ENCODE peak calls at places on chromosomes 1 and 21, in ten cellular contexts. Z is colonic mucosa; F is astrocyte of the spinal cord; J is heart left ventricle; R is HFF-Myc; U is iPS DF 6.9; A is suprapubic skin; G is CD8-positive, alpha-beta memory T cell; K is GM06990; P is AG04450. D is an unnamed sample.

GRCh38 chr1:41471658-41472057 is 12.8 kb downstream of the EDN2 start:
- DNase-seq in A (no peak), R (no peak), J (no peak), G (no peak), P (no peak), F (no peak), U (no peak), Z (no peak), K (no peak), D (no peak)

GRCh38 chr1:174534789-174535188 is 87.0 kb downstream of the GPR52 start:
- DNase-seq in F (peak), J (no peak), A (no peak), U (no peak), Z (no peak), R (no peak), G (no peak), P (peak), K (no peak), D (no peak)

GRCh38 chr1:177969109-177969508 is 749 bp downstream of the SEC16B start:
- DNase-seq in U (no peak), A (no peak), G (no peak), R (no peak), Z (no peak), F (no peak), K (no peak), J (peak), P (no peak), D (no peak)

GRCh38 chr1:242890211-242890741 is 364.8 kb downstream of the CEP170 start:
- DNase-seq in K (no peak), A (no peak), F (peak), U (peak), Z (no peak), J (no peak), P (no peak), R (no peak), G (no peak), D (peak)

GRCh38 chr1:70090875-70091274 is 114.5 kb downstream of the LRRC40 start:
- DNase-seq in K (no peak), F (peak), R (peak), J (no peak), Z (no peak), P (peak), U (no peak), A (no peak), G (no peak), D (no peak)

GRCh38 chr1:154404984-154405761 is at the start of gene IL6R:
- DNase-seq in A (peak), Z (peak), R (peak), F (peak), K (peak), P (peak), G (peak), J (peak), U (no peak), D (peak)

GRCh38 chr21:46173573-46173972 is 10.7 kb downstream of the SPATC1L start:
- DNase-seq in A (peak), G (no peak), F (no peak), U (no peak), R (no peak), P (no peak), K (no peak), J (no peak), Z (no peak), D (no peak)

GRCh38 chr1:80922906-80923305 is 877.8 kb upstream of the ADGRL2 start:
- DNase-seq in G (no peak), Z (no peak), R (no peak), K (no peak), F (no peak), P (no peak), J (no peak), U (no peak), A (no peak), D (no peak)

GRCh38 chr1:155219592-155220031 is 11.1 kb downstream of the MTX1 start:
- DNase-seq in J (no peak), K (no peak), P (no peak), A (no peak), G (no peak), Z (peak), F (no peak), U (no peak), R (no peak), D (no peak)

GRCh38 chr1:30719406-30720270 is 3.7 kb downstream of the MATN1 start:
- DNase-seq in Z (no peak), A (no peak), G (no peak), J (peak), U (peak), P (no peak), R (no peak), K (no peak), F (no peak), D (no peak)

GRCh38 chr1:200916152-200916551 is 21.5 kb downstream of the INAVA start:
- DNase-seq in K (no peak), A (no peak), Z (no peak), P (no peak), R (no peak), F (no peak), J (no peak), U (peak), G (no peak), D (no peak)

GRCh38 chr21:36735724-36736310 is 36.9 kb downstream of the SIM2 start:
- DNase-seq in R (no peak), A (no peak), G (no peak), U (no peak), P (no peak), F (no peak), Z (no peak), J (no peak), K (no peak), D (no peak)

GRCh38 chr21:38352536-38353219 is 95.9 kb downstream of the KCNJ15 start:
- DNase-seq in P (peak), U (peak), R (peak), G (no peak), F (peak), K (no peak), A (peak), J (no peak), Z (peak), D (peak)

GRCh38 chr1:156546267-156546666 is 26.1 kb downstream of the IQGAP3 start:
- DNase-seq in P (no peak), J (no peak), U (no peak), G (no peak), Z (no peak), R (no peak), F (no peak), K (no peak), A (no peak), D (no peak)

GRCh38 chr1:231991231-231991630 is 364.6 kb downstream of the DISC1 start:
- DNase-seq in P (no peak), R (peak), F (no peak), A (no peak), Z (no peak), U (no peak), G (no peak), K (no peak), J (no peak), D (no peak)

GRCh38 chr1:188027613-188028012 is 1198.9 kb downstream of the PLA2G4A start:
- DNase-seq in F (peak), A (no peak), Z (no peak), G (no peak), J (no peak), P (peak), K (peak), R (peak), U (no peak), D (no peak)

GRCh38 chr1:230869499-230869898 is 1.2 kb upstream of the C1orf198 start:
- DNase-seq in P (no peak), A (no peak), F (peak), G (no peak), J (no peak), K (no peak), U (no peak), R (no peak), Z (no peak), D (no peak)

GRCh38 chr1:171351961-171352360 is 38.0 kb downstream of the FMO4 start:
- DNase-seq in U (no peak), P (no peak), F (no peak), G (no peak), J (no peak), A (no peak), Z (no peak), R (no peak), K (no peak), D (no peak)

GRCh38 chr1:227437495-227438008 is 119.3 kb upstream of the CDC42BPA start:
- DNase-seq in G (no peak), J (no peak), F (peak), R (no peak), A (no peak), U (peak), P (no peak), Z (no peak), K (no peak), D (peak)
- H3K4me3 ChIP-seq in G (no peak), J (no peak), F (peak), R (peak), A (peak), U (no peak), P (peak), Z (peak), K (no peak), D (no peak)

GRCh38 chr1:93349231-93350135 is 3.8 kb downstream of the DR1 start:
- DNase-seq in F (peak), Z (no peak), J (no peak), P (no peak), R (no peak), U (no peak), K (no peak), G (no peak), A (no peak), D (no peak)

GRCh38 chr1:93347319-93347899 is 1.7 kb downstream of the DR1 start:
- DNase-seq in J (no peak), P (no peak), F (no peak), G (no peak), K (no peak), Z (no peak), U (no peak), R (no peak), A (no peak), D (no peak)

GRCh38 chr1:93350322-93350721 is 4.6 kb downstream of the DR1 start:
- DNase-seq in R (no peak), J (no peak), Z (no peak), K (no peak), G (no peak), U (no peak), P (no peak), F (no peak), A (no peak), D (no peak)

GRCh38 chr1:93346472-93346991 is 825 bp downstream of the DR1 start:
- DNase-seq in J (no peak), R (no peak), K (peak), U (no peak), P (no peak), Z (peak), F (peak), G (peak), A (no peak), D (peak)

DNA sequence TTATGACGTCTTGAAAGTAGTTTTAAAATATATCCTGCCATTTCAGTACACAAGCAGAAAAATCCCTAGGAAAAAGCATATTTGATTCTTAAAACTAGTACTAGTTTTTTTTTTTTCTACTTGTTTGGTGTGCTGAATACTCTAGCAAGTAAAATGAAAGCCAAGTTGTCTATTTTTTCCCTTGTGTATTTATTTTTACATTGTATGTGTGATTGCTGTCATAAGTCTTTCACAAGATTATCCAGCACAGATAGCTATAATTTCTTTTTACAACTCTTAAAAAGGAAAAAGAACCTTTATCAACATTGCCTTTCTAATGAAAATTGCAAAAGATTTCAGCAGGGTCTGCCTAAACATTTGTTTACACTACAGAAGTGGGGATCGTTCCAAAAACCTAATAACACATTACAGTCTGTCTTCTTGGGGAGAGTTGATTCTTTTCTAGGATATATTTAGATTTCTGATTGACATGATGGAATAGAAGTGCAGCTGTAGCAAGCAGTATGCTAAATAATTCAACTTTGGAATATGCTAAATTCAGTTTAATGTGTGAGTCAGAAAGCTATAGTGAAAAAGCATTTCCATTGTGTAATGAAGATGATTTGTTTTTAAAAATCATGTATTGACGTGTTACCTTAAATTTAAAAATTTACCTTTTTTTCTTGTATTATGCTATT is 2.5 kb downstream of the DR1 start:
- DNase-seq in R (no peak), K (no peak), G (no peak), A (no peak), U (no peak), J (no peak), F (no peak), P (no peak), Z (no peak), D (no peak)
- H3K4me3 ChIP-seq in R (peak), K (peak), G (peak), A (peak), U (no peak), J (peak), F (peak), P (peak), Z (peak), D (peak)

DNA sequence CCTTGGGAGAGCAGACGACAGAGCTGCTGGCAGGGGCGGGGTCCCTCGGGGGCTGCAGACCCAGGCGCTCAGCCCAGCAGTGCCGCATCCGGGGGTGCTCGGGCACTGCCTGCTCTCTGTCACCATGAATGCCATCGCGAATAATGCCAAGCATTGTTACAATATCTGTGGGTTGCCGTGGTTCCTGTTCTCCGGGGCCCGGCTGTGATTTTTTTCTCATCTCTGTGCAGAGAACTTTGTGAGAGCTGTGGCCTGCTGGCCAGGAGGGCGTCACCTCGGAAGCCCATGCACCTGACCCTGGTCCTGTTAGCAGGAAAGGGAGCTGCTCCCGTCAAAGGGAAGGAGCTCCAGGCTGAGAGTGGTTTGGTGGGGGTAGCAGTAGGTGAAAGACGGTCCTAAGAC is 70.4 kb downstream of the PRDM16 start:
- DNase-seq in J (no peak), P (no peak), A (no peak), Z (no peak), K (no peak), F (no peak), R (no peak), U (no peak), G (no peak), D (no peak)
- H3K4me3 ChIP-seq in J (no peak), P (no peak), A (peak), Z (no peak), K (no peak), F (no peak), R (no peak), U (no peak), G (no peak), D (no peak)

GRCh38 chr1:39691383-39692151 is at the start of gene HPCAL4:
- DNase-seq in A (peak), P (no peak), F (peak), R (peak), Z (peak), K (peak), U (no peak), G (peak), J (peak), D (peak)
- H3K4me3 ChIP-seq in A (peak), P (peak), F (peak), R (peak), Z (peak), K (peak), U (peak), G (peak), J (no peak), D (peak)

DNA sequence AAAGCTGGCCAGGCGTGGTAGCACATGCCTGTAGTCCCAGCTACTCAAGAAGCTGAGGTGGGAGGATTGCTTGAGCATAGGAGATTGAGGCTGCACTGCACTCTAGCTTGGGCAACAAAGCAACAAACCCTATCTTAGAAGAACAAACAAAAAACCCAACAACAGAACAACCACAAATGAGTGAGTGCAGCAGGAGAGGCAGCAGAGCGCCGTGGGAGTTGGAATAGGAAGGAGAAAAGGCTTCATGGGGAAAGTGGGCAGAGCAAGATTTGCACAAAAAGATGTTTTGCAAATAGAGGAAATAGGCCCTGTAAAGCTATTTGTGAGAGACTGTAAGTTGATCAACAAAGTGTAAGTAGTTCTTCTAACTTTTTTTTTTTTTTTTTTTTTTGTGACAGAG is 19.6 kb downstream of the SMAP2 start:
- DNase-seq in Z (no peak), A (no peak), P (no peak), U (no peak), F (no peak), J (no peak), G (no peak), R (no peak), K (no peak), D (no peak)
- H3K4me3 ChIP-seq in Z (no peak), A (no peak), P (no peak), U (no peak), F (no peak), J (no peak), G (no peak), R (no peak), K (no peak), D (peak)

DNA sequence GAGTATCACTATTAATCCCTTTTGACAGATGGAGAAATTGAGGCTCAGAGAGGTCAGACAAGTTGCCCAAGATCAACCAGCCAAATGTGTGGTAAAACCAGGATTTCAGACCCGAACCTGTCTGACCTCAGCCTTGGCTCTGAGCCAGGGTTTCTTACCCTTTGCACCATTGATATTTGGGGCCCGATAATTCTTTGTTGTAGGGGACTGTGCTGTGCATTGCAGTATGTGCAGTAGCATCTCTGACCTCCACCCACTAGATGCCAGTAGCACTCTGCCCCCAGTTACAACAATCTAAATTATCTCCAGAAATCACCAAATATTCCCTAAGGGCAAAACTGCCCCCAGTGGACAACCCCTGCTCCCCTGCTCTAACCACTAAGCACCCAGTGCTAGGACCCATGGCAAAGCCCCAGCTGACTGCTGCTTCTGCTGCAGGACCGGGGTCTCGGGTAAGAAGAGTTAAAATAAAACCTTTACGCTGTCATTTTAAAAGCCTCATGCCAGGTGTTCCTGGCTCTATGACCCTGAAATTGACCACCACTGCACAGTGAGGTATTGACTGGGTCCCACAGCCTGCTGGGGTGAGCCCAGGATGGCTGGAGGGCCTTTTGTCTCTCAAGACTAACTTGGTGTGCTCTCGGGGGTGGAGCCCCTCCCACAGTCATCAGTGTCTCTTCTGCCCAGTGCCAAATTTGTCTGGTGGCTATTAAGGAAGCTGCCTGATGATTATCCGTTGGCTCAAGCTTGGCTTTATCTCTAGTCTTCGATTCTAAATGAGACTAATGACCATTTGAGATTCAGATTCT is 5.6 kb upstream of the MAN1C1 start:
- DNase-seq in P (no peak), A (peak), R (no peak), K (no peak), U (no peak), F (no peak), J (no peak), Z (no peak), G (no peak), D (no peak)
- H3K4me3 ChIP-seq in P (no peak), A (no peak), R (no peak), K (no peak), U (no peak), F (no peak), J (no peak), Z (no peak), G (no peak), D (no peak)

GRCh38 chr1:13762642-13763041 is 62.7 kb downstream of the PRDM2 start:
- DNase-seq in Z (no peak), J (no peak), F (no peak), U (no peak), R (no peak), A (no peak), G (no peak), K (no peak), P (no peak), D (no peak)
- H3K4me3 ChIP-seq in Z (no peak), J (no peak), F (no peak), U (no peak), R (no peak), A (no peak), G (no peak), K (no peak), P (no peak), D (no peak)

DNA sequence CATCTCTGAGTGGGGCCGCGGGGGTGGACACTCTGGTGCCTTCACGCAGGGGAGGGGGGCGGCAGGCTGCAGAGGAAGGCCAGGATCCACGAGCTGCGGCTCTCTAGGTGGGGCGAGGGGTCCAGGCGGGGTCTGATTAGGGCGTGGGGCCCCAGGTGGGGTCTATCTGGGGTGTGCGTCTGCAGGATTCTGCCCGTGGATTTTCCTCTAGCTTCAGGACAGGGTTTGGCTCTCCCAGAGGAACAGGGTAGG is 6.3 kb downstream of the JMJD4 start:
- DNase-seq in G (no peak), Z (no peak), J (no peak), R (no peak), A (no peak), P (no peak), K (no peak), U (no peak), F (no peak), D (no peak)
- H3K4me3 ChIP-seq in G (peak), Z (peak), J (peak), R (peak), A (peak), P (peak), K (peak), U (peak), F (peak), D (peak)

GRCh38 chr1:161531986-161532875 is 7.9 kb downstream of the HSPA6 start:
- DNase-seq in Z (no peak), A (no peak), K (no peak), R (no peak), P (no peak), J (peak), F (no peak), U (no peak), G (no peak), D (no peak)
- H3K4me3 ChIP-seq in Z (no peak), A (peak), K (no peak), R (peak), P (peak), J (no peak), F (peak), U (peak), G (no peak), D (no peak)

D was measured in naive thymus-derived CD4-positive, alpha-beta T cell.